ENCODE peak calls at places on chromosome 18, in five cellular contexts. One of them, this sample, is unnamed.

GRCh38 chr18:24488824-24489493 is 28.5 kb downstream of the HRH4 start:
- DNase-seq in body of pancreas: no peak
- DNase-seq in foreskin fibroblast: peak; percentile 61
- DNase-seq in right lobe of liver: no peak
- DNase-seq in Peyer's patch: no peak
- DNase-seq in this sample: no peak

GRCh38 chr18:44536041-44536440 is 144.6 kb upstream of the SETBP1 start:
- DNase-seq in body of pancreas: no peak
- DNase-seq in foreskin fibroblast: peak; percentile 81
- DNase-seq in right lobe of liver: no peak
- DNase-seq in Peyer's patch: no peak
- DNase-seq in this sample: no peak

GRCh38 chr18:54360406-54360805 is 2.7 kb downstream of the C18orf54 start:
- DNase-seq in body of pancreas: no peak
- DNase-seq in foreskin fibroblast: peak; percentile 4
- DNase-seq in right lobe of liver: no peak
- DNase-seq in Peyer's patch: no peak
- DNase-seq in this sample: no peak

GRCh38 chr18:12246849-12247808 is 7.0 kb upstream of the CIDEA start:
- DNase-seq in body of pancreas: no peak
- DNase-seq in foreskin fibroblast: peak; percentile 56
- DNase-seq in right lobe of liver: no peak
- DNase-seq in Peyer's patch: no peak
- DNase-seq in this sample: no peak

GRCh38 chr18:68387246-68387645 is 327.7 kb downstream of the TMX3 start:
- DNase-seq in body of pancreas: no peak
- DNase-seq in foreskin fibroblast: peak; percentile 32
- DNase-seq in right lobe of liver: no peak
- DNase-seq in Peyer's patch: no peak
- DNase-seq in this sample: no peak

GRCh38 chr18:79323471-79323870 is 72.3 kb upstream of the NFATC1 start:
- DNase-seq in body of pancreas: no peak
- DNase-seq in foreskin fibroblast: no peak
- DNase-seq in right lobe of liver: no peak
- DNase-seq in Peyer's patch: no peak
- DNase-seq in this sample: no peak

GRCh38 chr18:2441544-2441943 is 129.8 kb downstream of the METTL4 start:
- DNase-seq in body of pancreas: no peak
- DNase-seq in foreskin fibroblast: peak; percentile 48
- DNase-seq in right lobe of liver: no peak
- DNase-seq in Peyer's patch: no peak
- DNase-seq in this sample: no peak

GRCh38 chr18:36934884-36935283 is 106.0 kb downstream of the KIAA1328 start:
- DNase-seq in body of pancreas: no peak
- DNase-seq in foreskin fibroblast: peak; percentile 47
- DNase-seq in right lobe of liver: no peak
- DNase-seq in Peyer's patch: no peak
- DNase-seq in this sample: no peak

GRCh38 chr18:42264467-42264866 is 309.4 kb downstream of the PIK3C3 start:
- DNase-seq in body of pancreas: no peak
- DNase-seq in foreskin fibroblast: no peak
- DNase-seq in right lobe of liver: no peak
- DNase-seq in Peyer's patch: no peak
- DNase-seq in this sample: no peak

GRCh38 chr18:37403100-37403781 is 162.4 kb downstream of the CELF4 start:
- DNase-seq in body of pancreas: no peak
- DNase-seq in foreskin fibroblast: peak; percentile 96
- DNase-seq in right lobe of liver: no peak
- DNase-seq in Peyer's patch: no peak
- DNase-seq in this sample: no peak

GRCh38 chr18:79569720-79570119 is 109.9 kb upstream of the CTDP1 start:
- DNase-seq in body of pancreas: no peak
- DNase-seq in foreskin fibroblast: no peak
- DNase-seq in right lobe of liver: peak; percentile 42
- DNase-seq in Peyer's patch: no peak
- DNase-seq in this sample: no peak

GRCh38 chr18:13530879-13531387 is 195.4 kb downstream of the FAM210A start:
- DNase-seq in body of pancreas: peak; percentile 42
- DNase-seq in foreskin fibroblast: peak; percentile 30
- DNase-seq in right lobe of liver: no peak
- DNase-seq in Peyer's patch: peak; percentile 30
- DNase-seq in this sample: no peak

GRCh38 chr18:23282437-23282781 is 147.1 kb downstream of the CABLES1 start:
- DNase-seq in body of pancreas: no peak
- DNase-seq in foreskin fibroblast: no peak
- DNase-seq in right lobe of liver: no peak
- DNase-seq in Peyer's patch: no peak
- DNase-seq in this sample: no peak

GRCh38 chr18:11570770-11571169 is 38.6 kb upstream of the SLC35G4 start:
- DNase-seq in body of pancreas: no peak
- DNase-seq in foreskin fibroblast: peak; percentile 56
- DNase-seq in right lobe of liver: no peak
- DNase-seq in Peyer's patch: no peak
- DNase-seq in this sample: no peak

GRCh38 chr18:78918707-78919106 is 60.9 kb upstream of the SALL3 start:
- DNase-seq in body of pancreas: no peak
- DNase-seq in foreskin fibroblast: no peak
- DNase-seq in right lobe of liver: no peak
- DNase-seq in Peyer's patch: no peak
- DNase-seq in this sample: no peak

GRCh38 chr18:31101148-31102019 is 837 bp downstream of the DSC2 start:
- DNase-seq in body of pancreas: peak; percentile 89
- DNase-seq in foreskin fibroblast: no peak
- DNase-seq in right lobe of liver: peak; percentile 93
- DNase-seq in Peyer's patch: no peak
- DNase-seq in this sample: peak; percentile 31

GRCh38 chr18:5892772-5893431 is 2.4 kb downstream of the TMEM200C start:
- DNase-seq in body of pancreas: no peak
- DNase-seq in foreskin fibroblast: no peak
- DNase-seq in right lobe of liver: no peak
- DNase-seq in Peyer's patch: no peak
- DNase-seq in this sample: no peak

GRCh38 chr18:46281185-46282176 is 177.3 kb downstream of the HAUS1 start:
- DNase-seq in body of pancreas: peak; percentile 56
- DNase-seq in foreskin fibroblast: peak; percentile 87
- DNase-seq in right lobe of liver: peak; percentile 69
- DNase-seq in Peyer's patch: peak; percentile 48
- DNase-seq in this sample: peak; percentile 12

GRCh38 chr18:11901826-11902438 is 6.2 kb downstream of the MPPE1 start:
- DNase-seq in body of pancreas: no peak
- DNase-seq in foreskin fibroblast: no peak
- DNase-seq in right lobe of liver: no peak
- DNase-seq in Peyer's patch: no peak
- DNase-seq in this sample: no peak

GRCh38 chr18:80194874-80195570 is 52.3 kb downstream of the PARD6G start:
- DNase-seq in body of pancreas: no peak
- DNase-seq in foreskin fibroblast: no peak
- DNase-seq in right lobe of liver: no peak
- DNase-seq in Peyer's patch: no peak
- DNase-seq in this sample: no peak

GRCh38 chr18:62485684-62486083 is 37.1 kb upstream of the ZCCHC2 start:
- DNase-seq in body of pancreas: no peak
- DNase-seq in foreskin fibroblast: peak; percentile 75
- DNase-seq in right lobe of liver: no peak
- DNase-seq in Peyer's patch: no peak
- DNase-seq in this sample: no peak

GRCh38 chr18:54717673-54718435 is 110.4 kb upstream of the RAB27B start:
- DNase-seq in body of pancreas: no peak
- DNase-seq in foreskin fibroblast: no peak
- DNase-seq in right lobe of liver: no peak
- DNase-seq in Peyer's patch: peak; percentile 30
- DNase-seq in this sample: peak; percentile 20

GRCh38 chr18:7741640-7742039 is 174.5 kb downstream of the PTPRM start:
- DNase-seq in body of pancreas: no peak
- DNase-seq in foreskin fibroblast: no peak
- DNase-seq in right lobe of liver: no peak
- DNase-seq in Peyer's patch: no peak
- DNase-seq in this sample: no peak

GRCh38 chr18:41072946-41073345 is 882.1 kb upstream of the PIK3C3 start:
- DNase-seq in body of pancreas: no peak
- DNase-seq in foreskin fibroblast: peak; percentile 10
- DNase-seq in right lobe of liver: no peak
- DNase-seq in Peyer's patch: no peak
- DNase-seq in this sample: no peak

GRCh38 chr18:67776929-67777328 is 260.4 kb upstream of the DSEL start:
- DNase-seq in body of pancreas: no peak
- DNase-seq in foreskin fibroblast: peak; percentile 25
- DNase-seq in right lobe of liver: no peak
- DNase-seq in Peyer's patch: no peak
- DNase-seq in this sample: no peak

GRCh38 chr18:48711651-48712486 is 173.0 kb downstream of the CTIF start:
- DNase-seq in body of pancreas: no peak
- DNase-seq in foreskin fibroblast: peak; percentile 80
- DNase-seq in right lobe of liver: no peak
- DNase-seq in Peyer's patch: peak; percentile 18
- DNase-seq in this sample: no peak
- TF ChIP-seq CTCF in body of pancreas: no peak
- TF ChIP-seq CTCF in foreskin fibroblast: peak; percentile 60
- TF ChIP-seq CTCF in right lobe of liver: peak; percentile 27
- TF ChIP-seq CTCF in Peyer's patch: no peak
- TF ChIP-seq CTCF in this sample: peak; percentile 56

DNA sequence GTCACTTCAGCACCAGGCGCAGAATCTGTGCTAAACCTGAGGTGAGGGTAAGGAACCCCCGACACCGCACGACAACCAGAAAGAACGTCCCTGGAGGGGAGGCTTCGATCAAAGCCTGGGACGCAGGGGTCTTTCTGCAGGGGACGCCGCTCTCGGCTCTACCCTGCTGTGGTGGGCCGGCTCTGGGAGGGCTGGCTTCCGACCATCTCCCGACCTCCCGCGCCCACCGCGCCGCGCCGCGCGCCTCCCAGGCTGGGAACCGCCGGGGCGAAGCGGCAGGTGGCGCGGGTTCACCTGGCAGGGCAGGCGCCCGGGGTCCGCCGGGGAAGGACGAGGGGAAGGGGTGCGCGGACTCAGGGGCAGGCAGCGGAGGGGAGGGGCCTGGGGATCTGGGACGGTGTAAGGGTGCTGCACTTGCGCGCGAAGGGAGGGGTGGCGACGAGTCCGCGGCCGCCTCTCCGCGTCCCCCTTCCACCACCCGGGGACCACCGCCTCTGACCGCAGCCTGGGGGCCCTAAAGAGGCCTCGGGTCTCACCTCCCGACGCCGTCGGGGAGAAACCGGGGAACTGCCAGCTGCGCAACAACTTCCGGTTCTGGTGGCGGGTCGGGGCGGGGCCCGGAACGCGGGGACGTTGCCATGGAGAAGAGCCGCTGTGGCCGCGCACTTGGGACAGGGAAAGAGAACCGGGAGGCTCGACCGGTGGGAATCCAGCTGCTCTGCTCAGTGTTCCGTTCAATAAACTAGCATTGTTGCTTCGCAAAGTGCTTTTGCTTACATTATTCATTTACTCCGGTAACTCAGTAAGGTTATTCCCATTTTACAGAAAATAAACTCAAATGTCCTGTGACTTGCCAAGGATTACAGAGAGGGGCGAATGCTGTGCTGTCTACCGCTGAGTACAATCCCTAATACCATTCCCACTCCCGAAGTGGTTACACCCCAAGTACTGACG is at the start of gene ZNF396:
- DNase-seq in body of pancreas: peak; percentile 87
- DNase-seq in foreskin fibroblast: peak; percentile 77
- DNase-seq in right lobe of liver: peak; percentile 92
- DNase-seq in Peyer's patch: peak; percentile 78
- DNase-seq in this sample: peak; percentile 71
- TF ChIP-seq CTCF in body of pancreas: no peak
- TF ChIP-seq CTCF in foreskin fibroblast: no peak
- TF ChIP-seq CTCF in right lobe of liver: no peak
- TF ChIP-seq CTCF in Peyer's patch: no peak
- TF ChIP-seq CTCF in this sample: no peak

GRCh38 chr18:57210101-57210661 is 63.3 kb downstream of the BOD1L2 start:
- DNase-seq in body of pancreas: peak; percentile 29
- DNase-seq in foreskin fibroblast: peak; percentile 80
- DNase-seq in right lobe of liver: no peak
- DNase-seq in Peyer's patch: no peak
- DNase-seq in this sample: peak; percentile 3

GRCh38 chr18:57205641-57206040 is 58.8 kb downstream of the BOD1L2 start:
- DNase-seq in body of pancreas: no peak
- DNase-seq in foreskin fibroblast: no peak
- DNase-seq in right lobe of liver: no peak
- DNase-seq in Peyer's patch: no peak
- DNase-seq in this sample: no peak

GRCh38 chr18:57208056-57208455 is 61.2 kb downstream of the BOD1L2 start:
- DNase-seq in body of pancreas: no peak
- DNase-seq in foreskin fibroblast: no peak
- DNase-seq in right lobe of liver: no peak
- DNase-seq in Peyer's patch: no peak
- DNase-seq in this sample: no peak

GRCh38 chr18:57209697-57210096 is 62.8 kb downstream of the BOD1L2 start:
- DNase-seq in body of pancreas: no peak
- DNase-seq in foreskin fibroblast: no peak
- DNase-seq in right lobe of liver: no peak
- DNase-seq in Peyer's patch: no peak
- DNase-seq in this sample: peak; percentile 6

GRCh38 chr18:57207124-57207916 is 60.4 kb downstream of the BOD1L2 start:
- DNase-seq in body of pancreas: no peak
- DNase-seq in foreskin fibroblast: no peak
- DNase-seq in right lobe of liver: no peak
- DNase-seq in Peyer's patch: no peak
- DNase-seq in this sample: no peak
- TF ChIP-seq CTCF in body of pancreas: no peak
- TF ChIP-seq CTCF in foreskin fibroblast: no peak
- TF ChIP-seq CTCF in right lobe of liver: no peak
- TF ChIP-seq CTCF in Peyer's patch: no peak
- TF ChIP-seq CTCF in this sample: no peak

GRCh38 chr18:32683044-32683443 is 89.8 kb downstream of the KLHL14 start:
- DNase-seq in body of pancreas: no peak
- DNase-seq in foreskin fibroblast: no peak
- DNase-seq in right lobe of liver: no peak
- DNase-seq in Peyer's patch: no peak
- DNase-seq in this sample: no peak
- TF ChIP-seq CTCF in body of pancreas: no peak
- TF ChIP-seq CTCF in foreskin fibroblast: no peak
- TF ChIP-seq CTCF in right lobe of liver: no peak
- TF ChIP-seq CTCF in Peyer's patch: no peak
- TF ChIP-seq CTCF in this sample: no peak

GRCh38 chr18:76252880-76253279 is 242.2 kb downstream of the ZNF516 start:
- DNase-seq in body of pancreas: no peak
- DNase-seq in foreskin fibroblast: peak; percentile 30
- DNase-seq in right lobe of liver: no peak
- DNase-seq in Peyer's patch: no peak
- DNase-seq in this sample: no peak
- TF ChIP-seq CTCF in body of pancreas: no peak
- TF ChIP-seq CTCF in foreskin fibroblast: peak; percentile 45
- TF ChIP-seq CTCF in right lobe of liver: peak; percentile 10
- TF ChIP-seq CTCF in Peyer's patch: no peak
- TF ChIP-seq CTCF in this sample: peak; percentile 42